ENCODE peak calls at places on chromosomes 6 and 20, in eight cellular contexts. One of them, this sample, is unnamed.

GRCh38 chr20:3282271-3283221 is 43.6 kb upstream of the SLC4A11 start:
- DNase-seq in T-cell: no peak
- DNase-seq in cardiac fibroblast: no peak
- DNase-seq in adipocyte: no peak
- DNase-seq in lung: no peak
- DNase-seq in activated CD4-positive, alpha-beta T cell treated with anti-CD3 and anti-CD28 coated beads, Interleukin-2, amount 50 U/mL, for 1 hour: no peak
- DNase-seq in substantia nigra: no peak
- DNase-seq in GM23248: no peak
- DNase-seq in this sample: no peak

GRCh38 chr6:56838965-56839364 is 115.9 kb upstream of the BEND6 start:
- DNase-seq in cardiac fibroblast: no peak
- DNase-seq in adipocyte: no peak
- DNase-seq in lung: no peak
- DNase-seq in activated CD4-positive, alpha-beta T cell treated with anti-CD3 and anti-CD28 coated beads, Interleukin-2, amount 50 U/mL, for 1 hour: no peak
- DNase-seq in substantia nigra: no peak
- DNase-seq in GM23248: no peak
- DNase-seq in T-cell: no peak
- DNase-seq in this sample: no peak

GRCh38 chr6:146433881-146434741 is 109.5 kb upstream of the RAB32 start:
- DNase-seq in lung: no peak
- DNase-seq in activated CD4-positive, alpha-beta T cell treated with anti-CD3 and anti-CD28 coated beads, Interleukin-2, amount 50 U/mL, for 1 hour: no peak
- DNase-seq in T-cell: no peak
- DNase-seq in cardiac fibroblast: peak
- DNase-seq in adipocyte: no peak
- DNase-seq in substantia nigra: no peak
- DNase-seq in GM23248: peak
- DNase-seq in this sample: no peak

GRCh38 chr6:36350681-36351091 is 14.0 kb upstream of the BNIP5 start:
- DNase-seq in cardiac fibroblast: peak
- DNase-seq in lung: no peak
- DNase-seq in activated CD4-positive, alpha-beta T cell treated with anti-CD3 and anti-CD28 coated beads, Interleukin-2, amount 50 U/mL, for 1 hour: no peak
- DNase-seq in GM23248: peak
- DNase-seq in adipocyte: peak
- DNase-seq in substantia nigra: no peak
- DNase-seq in T-cell: no peak
- DNase-seq in this sample: peak

GRCh38 chr6:28922841-28923317 is 906 bp downstream of the TRIM27 start:
- DNase-seq in T-cell: peak
- DNase-seq in adipocyte: peak
- DNase-seq in cardiac fibroblast: peak
- DNase-seq in substantia nigra: peak
- DNase-seq in lung: peak
- DNase-seq in GM23248: peak
- DNase-seq in activated CD4-positive, alpha-beta T cell treated with anti-CD3 and anti-CD28 coated beads, Interleukin-2, amount 50 U/mL, for 1 hour: no peak
- DNase-seq in this sample: peak

GRCh38 chr6:65410309-65410708 is 296.7 kb downstream of the EYS start:
- DNase-seq in activated CD4-positive, alpha-beta T cell treated with anti-CD3 and anti-CD28 coated beads, Interleukin-2, amount 50 U/mL, for 1 hour: no peak
- DNase-seq in adipocyte: no peak
- DNase-seq in GM23248: no peak
- DNase-seq in lung: no peak
- DNase-seq in substantia nigra: no peak
- DNase-seq in T-cell: no peak
- DNase-seq in cardiac fibroblast: no peak
- DNase-seq in this sample: no peak

GRCh38 chr20:6698056-6698455 is 69.4 kb upstream of the BMP2 start:
- DNase-seq in substantia nigra: no peak
- DNase-seq in adipocyte: no peak
- DNase-seq in cardiac fibroblast: no peak
- DNase-seq in lung: no peak
- DNase-seq in activated CD4-positive, alpha-beta T cell treated with anti-CD3 and anti-CD28 coated beads, Interleukin-2, amount 50 U/mL, for 1 hour: no peak
- DNase-seq in GM23248: no peak
- DNase-seq in T-cell: no peak
- DNase-seq in this sample: peak

GRCh38 chr20:39112196-39112743 is 150.1 kb downstream of the DHX35 start:
- DNase-seq in lung: no peak
- DNase-seq in activated CD4-positive, alpha-beta T cell treated with anti-CD3 and anti-CD28 coated beads, Interleukin-2, amount 50 U/mL, for 1 hour: no peak
- DNase-seq in adipocyte: peak
- DNase-seq in substantia nigra: no peak
- DNase-seq in GM23248: peak
- DNase-seq in cardiac fibroblast: peak
- DNase-seq in T-cell: no peak
- DNase-seq in this sample: peak

GRCh38 chr6:112010328-112010727 is 43.6 kb upstream of the CCN6 start:
- DNase-seq in adipocyte: no peak
- DNase-seq in cardiac fibroblast: no peak
- DNase-seq in substantia nigra: no peak
- DNase-seq in lung: no peak
- DNase-seq in GM23248: no peak
- DNase-seq in activated CD4-positive, alpha-beta T cell treated with anti-CD3 and anti-CD28 coated beads, Interleukin-2, amount 50 U/mL, for 1 hour: no peak
- DNase-seq in T-cell: no peak
- DNase-seq in this sample: no peak

GRCh38 chr20:6783752-6784725 is 16.6 kb downstream of the BMP2 start:
- DNase-seq in lung: no peak
- DNase-seq in cardiac fibroblast: peak
- DNase-seq in activated CD4-positive, alpha-beta T cell treated with anti-CD3 and anti-CD28 coated beads, Interleukin-2, amount 50 U/mL, for 1 hour: no peak
- DNase-seq in substantia nigra: no peak
- DNase-seq in adipocyte: peak
- DNase-seq in GM23248: peak
- DNase-seq in T-cell: no peak
- DNase-seq in this sample: no peak

GRCh38 chr6:26027491-26028211 is 59.6 kb upstream of the HFE start:
- DNase-seq in cardiac fibroblast: no peak
- DNase-seq in substantia nigra: no peak
- DNase-seq in adipocyte: no peak
- DNase-seq in activated CD4-positive, alpha-beta T cell treated with anti-CD3 and anti-CD28 coated beads, Interleukin-2, amount 50 U/mL, for 1 hour: no peak
- DNase-seq in GM23248: no peak
- DNase-seq in T-cell: no peak
- DNase-seq in lung: no peak
- DNase-seq in this sample: no peak

GRCh38 chr6:100464910-100465700 is at the start of gene SIM1:
- DNase-seq in activated CD4-positive, alpha-beta T cell treated with anti-CD3 and anti-CD28 coated beads, Interleukin-2, amount 50 U/mL, for 1 hour: no peak
- DNase-seq in substantia nigra: no peak
- DNase-seq in adipocyte: peak
- DNase-seq in lung: no peak
- DNase-seq in T-cell: no peak
- DNase-seq in GM23248: peak
- DNase-seq in cardiac fibroblast: peak
- DNase-seq in this sample: no peak

GRCh38 chr6:157989541-157990289 is 8.1 kb downstream of the SYNJ2 start:
- DNase-seq in adipocyte: peak
- DNase-seq in activated CD4-positive, alpha-beta T cell treated with anti-CD3 and anti-CD28 coated beads, Interleukin-2, amount 50 U/mL, for 1 hour: no peak
- DNase-seq in cardiac fibroblast: peak
- DNase-seq in substantia nigra: no peak
- DNase-seq in lung: no peak
- DNase-seq in T-cell: no peak
- DNase-seq in GM23248: peak
- DNase-seq in this sample: peak

GRCh38 chr6:41193171-41193734 is 7.7 kb downstream of the TREML2 start:
- DNase-seq in activated CD4-positive, alpha-beta T cell treated with anti-CD3 and anti-CD28 coated beads, Interleukin-2, amount 50 U/mL, for 1 hour: no peak
- DNase-seq in lung: no peak
- DNase-seq in adipocyte: no peak
- DNase-seq in T-cell: no peak
- DNase-seq in substantia nigra: no peak
- DNase-seq in GM23248: no peak
- DNase-seq in cardiac fibroblast: no peak
- DNase-seq in this sample: no peak

GRCh38 chr6:125201961-125202729 is 48.6 kb downstream of the TPD52L1 start:
- DNase-seq in lung: peak
- DNase-seq in GM23248: peak
- DNase-seq in substantia nigra: no peak
- DNase-seq in cardiac fibroblast: peak
- DNase-seq in T-cell: no peak
- DNase-seq in activated CD4-positive, alpha-beta T cell treated with anti-CD3 and anti-CD28 coated beads, Interleukin-2, amount 50 U/mL, for 1 hour: no peak
- DNase-seq in adipocyte: peak
- DNase-seq in this sample: peak

GRCh38 chr6:7991992-7992815 is 72.0 kb downstream of the BLOC1S5 start:
- DNase-seq in T-cell: no peak
- DNase-seq in lung: no peak
- DNase-seq in cardiac fibroblast: peak
- DNase-seq in activated CD4-positive, alpha-beta T cell treated with anti-CD3 and anti-CD28 coated beads, Interleukin-2, amount 50 U/mL, for 1 hour: no peak
- DNase-seq in substantia nigra: no peak
- DNase-seq in adipocyte: peak
- DNase-seq in GM23248: peak
- DNase-seq in this sample: no peak

GRCh38 chr6:1767481-1768246 is 157.9 kb downstream of the FOXC1 start:
- DNase-seq in GM23248: peak
- DNase-seq in activated CD4-positive, alpha-beta T cell treated with anti-CD3 and anti-CD28 coated beads, Interleukin-2, amount 50 U/mL, for 1 hour: no peak
- DNase-seq in substantia nigra: no peak
- DNase-seq in cardiac fibroblast: peak
- DNase-seq in T-cell: no peak
- DNase-seq in adipocyte: peak
- DNase-seq in lung: no peak
- DNase-seq in this sample: no peak

GRCh38 chr6:137493218-137494038 is 766 bp downstream of the OLIG3 start:
- DNase-seq in cardiac fibroblast: no peak
- DNase-seq in GM23248: no peak
- DNase-seq in lung: no peak
- DNase-seq in activated CD4-positive, alpha-beta T cell treated with anti-CD3 and anti-CD28 coated beads, Interleukin-2, amount 50 U/mL, for 1 hour: no peak
- DNase-seq in substantia nigra: no peak
- DNase-seq in adipocyte: no peak
- DNase-seq in T-cell: no peak
- DNase-seq in this sample: no peak

GRCh38 chr20:18790787-18791186 is 22.8 kb upstream of the SCP2D1 start:
- DNase-seq in substantia nigra: no peak
- DNase-seq in cardiac fibroblast: no peak
- DNase-seq in lung: no peak
- DNase-seq in GM23248: no peak
- DNase-seq in T-cell: no peak
- DNase-seq in activated CD4-positive, alpha-beta T cell treated with anti-CD3 and anti-CD28 coated beads, Interleukin-2, amount 50 U/mL, for 1 hour: no peak
- DNase-seq in adipocyte: no peak
- DNase-seq in this sample: no peak

GRCh38 chr20:34791289-34792020 is 34.0 kb downstream of the NCOA6 start:
- DNase-seq in GM23248: peak
- DNase-seq in activated CD4-positive, alpha-beta T cell treated with anti-CD3 and anti-CD28 coated beads, Interleukin-2, amount 50 U/mL, for 1 hour: no peak
- DNase-seq in adipocyte: peak
- DNase-seq in substantia nigra: no peak
- DNase-seq in lung: no peak
- DNase-seq in T-cell: no peak
- DNase-seq in cardiac fibroblast: peak
- DNase-seq in this sample: no peak

GRCh38 chr20:50259705-50260479 is 69.3 kb downstream of the CEBPB start:
- DNase-seq in lung: peak
- DNase-seq in substantia nigra: no peak
- DNase-seq in T-cell: peak
- DNase-seq in GM23248: peak
- DNase-seq in activated CD4-positive, alpha-beta T cell treated with anti-CD3 and anti-CD28 coated beads, Interleukin-2, amount 50 U/mL, for 1 hour: no peak
- DNase-seq in cardiac fibroblast: no peak
- DNase-seq in adipocyte: peak
- DNase-seq in this sample: no peak

GRCh38 chr6:135657207-135657606 is 159.7 kb upstream of the AHI1 start:
- DNase-seq in cardiac fibroblast: no peak
- DNase-seq in activated CD4-positive, alpha-beta T cell treated with anti-CD3 and anti-CD28 coated beads, Interleukin-2, amount 50 U/mL, for 1 hour: no peak
- DNase-seq in GM23248: no peak
- DNase-seq in T-cell: no peak
- DNase-seq in substantia nigra: no peak
- DNase-seq in adipocyte: no peak
- DNase-seq in lung: peak
- DNase-seq in this sample: no peak

GRCh38 chr20:20573797-20574196 is 138.6 kb downstream of the RALGAPA2 start:
- DNase-seq in cardiac fibroblast: no peak
- DNase-seq in activated CD4-positive, alpha-beta T cell treated with anti-CD3 and anti-CD28 coated beads, Interleukin-2, amount 50 U/mL, for 1 hour: no peak
- DNase-seq in adipocyte: no peak
- DNase-seq in lung: no peak
- DNase-seq in T-cell: no peak
- DNase-seq in substantia nigra: no peak
- DNase-seq in GM23248: no peak
- DNase-seq in this sample: no peak

GRCh38 chr20:33516882-33517281 is 27.0 kb downstream of the CBFA2T2 start:
- DNase-seq in adipocyte: peak
- DNase-seq in lung: no peak
- DNase-seq in T-cell: no peak
- DNase-seq in activated CD4-positive, alpha-beta T cell treated with anti-CD3 and anti-CD28 coated beads, Interleukin-2, amount 50 U/mL, for 1 hour: no peak
- DNase-seq in GM23248: no peak
- DNase-seq in substantia nigra: no peak
- DNase-seq in cardiac fibroblast: peak
- DNase-seq in this sample: no peak

GRCh38 chr20:59124326-59125029 is 39.1 kb upstream of the ZNF831 start:
- DNase-seq in GM23248: no peak
- DNase-seq in adipocyte: no peak
- DNase-seq in lung: no peak
- DNase-seq in substantia nigra: no peak
- DNase-seq in activated CD4-positive, alpha-beta T cell treated with anti-CD3 and anti-CD28 coated beads, Interleukin-2, amount 50 U/mL, for 1 hour: no peak
- DNase-seq in cardiac fibroblast: no peak
- DNase-seq in T-cell: no peak
- DNase-seq in this sample: no peak

GRCh38 chr6:138953451-138953850 is 34.6 kb downstream of the REPS1 start:
- DNase-seq in adipocyte: no peak
- DNase-seq in GM23248: peak
- DNase-seq in T-cell: no peak
- DNase-seq in activated CD4-positive, alpha-beta T cell treated with anti-CD3 and anti-CD28 coated beads, Interleukin-2, amount 50 U/mL, for 1 hour: no peak
- DNase-seq in cardiac fibroblast: no peak
- DNase-seq in lung: no peak
- DNase-seq in substantia nigra: no peak
- DNase-seq in this sample: no peak

GRCh38 chr20:48352042-48352441 is 475.8 kb downstream of the PREX1 start:
- DNase-seq in substantia nigra: no peak
- DNase-seq in adipocyte: no peak
- DNase-seq in cardiac fibroblast: no peak
- DNase-seq in T-cell: no peak
- DNase-seq in GM23248: no peak
- DNase-seq in lung: no peak
- DNase-seq in activated CD4-positive, alpha-beta T cell treated with anti-CD3 and anti-CD28 coated beads, Interleukin-2, amount 50 U/mL, for 1 hour: no peak
- DNase-seq in this sample: no peak

GRCh38 chr6:169045486-169045885 is 208.2 kb downstream of the THBS2 start:
- DNase-seq in cardiac fibroblast: no peak
- DNase-seq in activated CD4-positive, alpha-beta T cell treated with anti-CD3 and anti-CD28 coated beads, Interleukin-2, amount 50 U/mL, for 1 hour: no peak
- DNase-seq in T-cell: no peak
- DNase-seq in GM23248: peak
- DNase-seq in substantia nigra: no peak
- DNase-seq in adipocyte: peak
- DNase-seq in lung: no peak
- DNase-seq in this sample: no peak

GRCh38 chr6:41059569-41059968 is 6.6 kb downstream of the APOBEC2 start:
- DNase-seq in lung: no peak
- DNase-seq in substantia nigra: no peak
- DNase-seq in T-cell: no peak
- DNase-seq in activated CD4-positive, alpha-beta T cell treated with anti-CD3 and anti-CD28 coated beads, Interleukin-2, amount 50 U/mL, for 1 hour: no peak
- DNase-seq in cardiac fibroblast: no peak
- DNase-seq in adipocyte: no peak
- DNase-seq in GM23248: peak
- DNase-seq in this sample: no peak

GRCh38 chr6:126063512-126064146 is 77.3 kb downstream of the TRMT11 start:
- DNase-seq in activated CD4-positive, alpha-beta T cell treated with anti-CD3 and anti-CD28 coated beads, Interleukin-2, amount 50 U/mL, for 1 hour: no peak
- DNase-seq in T-cell: no peak
- DNase-seq in adipocyte: peak
- DNase-seq in lung: no peak
- DNase-seq in substantia nigra: no peak
- DNase-seq in cardiac fibroblast: no peak
- DNase-seq in GM23248: no peak
- DNase-seq in this sample: no peak

GRCh38 chr6:52152692-52153091 is 33.5 kb upstream of the IL17A start:
- DNase-seq in lung: no peak
- DNase-seq in substantia nigra: no peak
- DNase-seq in GM23248: no peak
- DNase-seq in cardiac fibroblast: no peak
- DNase-seq in activated CD4-positive, alpha-beta T cell treated with anti-CD3 and anti-CD28 coated beads, Interleukin-2, amount 50 U/mL, for 1 hour: no peak
- DNase-seq in adipocyte: no peak
- DNase-seq in T-cell: no peak
- DNase-seq in this sample: no peak

GRCh38 chr6:146582857-146583256 is 15.9 kb upstream of the ADGB start:
- DNase-seq in lung: peak
- DNase-seq in cardiac fibroblast: peak
- DNase-seq in activated CD4-positive, alpha-beta T cell treated with anti-CD3 and anti-CD28 coated beads, Interleukin-2, amount 50 U/mL, for 1 hour: no peak
- DNase-seq in GM23248: peak
- DNase-seq in substantia nigra: no peak
- DNase-seq in T-cell: no peak
- DNase-seq in adipocyte: peak
- DNase-seq in this sample: peak

GRCh38 chr6:107715523-107716321 is 108.4 kb downstream of the SCML4 start:
- DNase-seq in T-cell: no peak
- DNase-seq in adipocyte: no peak
- DNase-seq in cardiac fibroblast: no peak
- DNase-seq in GM23248: no peak
- DNase-seq in activated CD4-positive, alpha-beta T cell treated with anti-CD3 and anti-CD28 coated beads, Interleukin-2, amount 50 U/mL, for 1 hour: no peak
- DNase-seq in lung: no peak
- DNase-seq in substantia nigra: no peak
- DNase-seq in this sample: no peak

GRCh38 chr6:15962449-15962764 is 166.5 kb upstream of the MYLIP start:
- DNase-seq in GM23248: peak
- DNase-seq in adipocyte: peak
- DNase-seq in activated CD4-positive, alpha-beta T cell treated with anti-CD3 and anti-CD28 coated beads, Interleukin-2, amount 50 U/mL, for 1 hour: no peak
- DNase-seq in cardiac fibroblast: peak
- DNase-seq in T-cell: no peak
- DNase-seq in lung: no peak
- DNase-seq in substantia nigra: no peak
- DNase-seq in this sample: no peak